ENCODE peak calls at places on chromosomes 4 and X, in five cellular contexts. One of them, this sample, is unnamed.

GRCh38 chrX:120282697-120283096 is 28.6 kb downstream of the TMEM255A start:
- DNase-seq in NCI-H1694 treated with DMSO at 0.1 percent for 48 hours: no peak
- DNase-seq in HT1080: no peak
- DNase-seq in activated T-cell treated with anti-CD3 and anti-CD28 coated beads, Interleukin-2, amount 50 U/mL, for 24 hours: no peak
- DNase-seq in cardiac muscle cell: no peak
- DNase-seq in this sample: no peak

GRCh38 chr4:186643501-186644315 is 79.9 kb downstream of the FAT1 start:
- DNase-seq in NCI-H1694 treated with DMSO at 0.1 percent for 48 hours: no peak
- DNase-seq in HT1080: peak; percentile 77
- DNase-seq in activated T-cell treated with anti-CD3 and anti-CD28 coated beads, Interleukin-2, amount 50 U/mL, for 24 hours: no peak
- DNase-seq in cardiac muscle cell: no peak
- DNase-seq in this sample: no peak

GRCh38 chrX:152886716-152887115 is 11.2 kb upstream of the ZNF185 start:
- DNase-seq in NCI-H1694 treated with DMSO at 0.1 percent for 48 hours: no peak
- DNase-seq in HT1080: no peak
- DNase-seq in activated T-cell treated with anti-CD3 and anti-CD28 coated beads, Interleukin-2, amount 50 U/mL, for 24 hours: no peak
- DNase-seq in cardiac muscle cell: no peak
- DNase-seq in this sample: no peak

GRCh38 chr4:15318621-15319348 is 109.0 kb upstream of the C1QTNF7 start:
- DNase-seq in NCI-H1694 treated with DMSO at 0.1 percent for 48 hours: no peak
- DNase-seq in HT1080: no peak
- DNase-seq in activated T-cell treated with anti-CD3 and anti-CD28 coated beads, Interleukin-2, amount 50 U/mL, for 24 hours: no peak
- DNase-seq in cardiac muscle cell: no peak
- DNase-seq in this sample: no peak

GRCh38 chrX:13377537-13377936 is 57.7 kb upstream of the ATXN3L start:
- DNase-seq in NCI-H1694 treated with DMSO at 0.1 percent for 48 hours: peak; percentile 71
- DNase-seq in HT1080: no peak
- DNase-seq in activated T-cell treated with anti-CD3 and anti-CD28 coated beads, Interleukin-2, amount 50 U/mL, for 24 hours: no peak
- DNase-seq in cardiac muscle cell: no peak
- DNase-seq in this sample: no peak

GRCh38 chr4:145316961-145317360 is 136.6 kb upstream of the OTUD4 start:
- DNase-seq in NCI-H1694 treated with DMSO at 0.1 percent for 48 hours: no peak
- DNase-seq in HT1080: no peak
- DNase-seq in activated T-cell treated with anti-CD3 and anti-CD28 coated beads, Interleukin-2, amount 50 U/mL, for 24 hours: no peak
- DNase-seq in cardiac muscle cell: no peak
- DNase-seq in this sample: no peak

GRCh38 chrX:19747672-19748610 is 139.5 kb downstream of the SH3KBP1 start:
- DNase-seq in NCI-H1694 treated with DMSO at 0.1 percent for 48 hours: no peak
- DNase-seq in HT1080: no peak
- DNase-seq in activated T-cell treated with anti-CD3 and anti-CD28 coated beads, Interleukin-2, amount 50 U/mL, for 24 hours: peak; percentile 73
- DNase-seq in cardiac muscle cell: no peak
- DNase-seq in this sample: no peak

GRCh38 chrX:136909706-136910564 is 29.4 kb upstream of the RBMX start:
- DNase-seq in NCI-H1694 treated with DMSO at 0.1 percent for 48 hours: peak; percentile 80
- DNase-seq in HT1080: peak; percentile 93
- DNase-seq in activated T-cell treated with anti-CD3 and anti-CD28 coated beads, Interleukin-2, amount 50 U/mL, for 24 hours: peak; percentile 71
- DNase-seq in cardiac muscle cell: peak; percentile 78
- DNase-seq in this sample: peak; percentile 90

GRCh38 chr4:36476135-36476534 is 194.7 kb downstream of the DTHD1 start:
- DNase-seq in NCI-H1694 treated with DMSO at 0.1 percent for 48 hours: no peak
- DNase-seq in HT1080: no peak
- DNase-seq in activated T-cell treated with anti-CD3 and anti-CD28 coated beads, Interleukin-2, amount 50 U/mL, for 24 hours: no peak
- DNase-seq in cardiac muscle cell: no peak
- DNase-seq in this sample: no peak

GRCh38 chr4:5912614-5913019 is 19.7 kb upstream of the CRMP1 start:
- DNase-seq in NCI-H1694 treated with DMSO at 0.1 percent for 48 hours: peak; percentile 96
- DNase-seq in HT1080: peak; percentile 11
- DNase-seq in activated T-cell treated with anti-CD3 and anti-CD28 coated beads, Interleukin-2, amount 50 U/mL, for 24 hours: no peak
- DNase-seq in cardiac muscle cell: no peak
- DNase-seq in this sample: no peak

GRCh38 chrX:141467442-141467841 is 117.1 kb downstream of the SPANXA1 start:
- DNase-seq in NCI-H1694 treated with DMSO at 0.1 percent for 48 hours: no peak
- DNase-seq in HT1080: peak; percentile 1
- DNase-seq in activated T-cell treated with anti-CD3 and anti-CD28 coated beads, Interleukin-2, amount 50 U/mL, for 24 hours: no peak
- DNase-seq in cardiac muscle cell: peak; percentile 1
- DNase-seq in this sample: no peak

GRCh38 chrX:127649011-127649410 is 403.2 kb downstream of the ACTRT1 start:
- DNase-seq in NCI-H1694 treated with DMSO at 0.1 percent for 48 hours: no peak
- DNase-seq in HT1080: no peak
- DNase-seq in activated T-cell treated with anti-CD3 and anti-CD28 coated beads, Interleukin-2, amount 50 U/mL, for 24 hours: no peak
- DNase-seq in cardiac muscle cell: no peak
- DNase-seq in this sample: no peak

GRCh38 chrX:39261446-39262147 is 460.3 kb downstream of the MID1IP1 start:
- DNase-seq in NCI-H1694 treated with DMSO at 0.1 percent for 48 hours: peak; percentile 56
- DNase-seq in HT1080: peak; percentile 23
- DNase-seq in activated T-cell treated with anti-CD3 and anti-CD28 coated beads, Interleukin-2, amount 50 U/mL, for 24 hours: no peak
- DNase-seq in cardiac muscle cell: peak; percentile 68
- DNase-seq in this sample: no peak

GRCh38 chr4:68373513-68373912 is 23.6 kb upstream of the YTHDC1 start:
- DNase-seq in NCI-H1694 treated with DMSO at 0.1 percent for 48 hours: no peak
- DNase-seq in HT1080: no peak
- DNase-seq in activated T-cell treated with anti-CD3 and anti-CD28 coated beads, Interleukin-2, amount 50 U/mL, for 24 hours: peak; percentile 75
- DNase-seq in cardiac muscle cell: peak; percentile 89
- DNase-seq in this sample: no peak

GRCh38 chr4:170420255-170420693 is 330.5 kb upstream of the AADAT start:
- DNase-seq in NCI-H1694 treated with DMSO at 0.1 percent for 48 hours: no peak
- DNase-seq in HT1080: no peak
- DNase-seq in activated T-cell treated with anti-CD3 and anti-CD28 coated beads, Interleukin-2, amount 50 U/mL, for 24 hours: no peak
- DNase-seq in cardiac muscle cell: no peak
- DNase-seq in this sample: no peak

GRCh38 chr4:121464854-121465253 is 84.0 kb upstream of the QRFPR start:
- DNase-seq in NCI-H1694 treated with DMSO at 0.1 percent for 48 hours: no peak
- DNase-seq in HT1080: no peak
- DNase-seq in activated T-cell treated with anti-CD3 and anti-CD28 coated beads, Interleukin-2, amount 50 U/mL, for 24 hours: no peak
- DNase-seq in cardiac muscle cell: no peak
- DNase-seq in this sample: no peak

GRCh38 chr4:85005865-85006377 is 39.4 kb upstream of the WDFY3 start:
- DNase-seq in NCI-H1694 treated with DMSO at 0.1 percent for 48 hours: no peak
- DNase-seq in HT1080: peak; percentile 86
- DNase-seq in activated T-cell treated with anti-CD3 and anti-CD28 coated beads, Interleukin-2, amount 50 U/mL, for 24 hours: no peak
- DNase-seq in cardiac muscle cell: no peak
- DNase-seq in this sample: no peak

GRCh38 chrX:72659726-72660125 is 54.4 kb downstream of the PHKA1 start:
- DNase-seq in NCI-H1694 treated with DMSO at 0.1 percent for 48 hours: no peak
- DNase-seq in HT1080: no peak
- DNase-seq in activated T-cell treated with anti-CD3 and anti-CD28 coated beads, Interleukin-2, amount 50 U/mL, for 24 hours: no peak
- DNase-seq in cardiac muscle cell: no peak
- DNase-seq in this sample: no peak

GRCh38 chr4:139795915-139796314 is 130.3 kb downstream of the MGST2 start:
- DNase-seq in NCI-H1694 treated with DMSO at 0.1 percent for 48 hours: no peak
- DNase-seq in HT1080: no peak
- DNase-seq in activated T-cell treated with anti-CD3 and anti-CD28 coated beads, Interleukin-2, amount 50 U/mL, for 24 hours: no peak
- DNase-seq in cardiac muscle cell: no peak
- DNase-seq in this sample: no peak

GRCh38 chr4:150849016-150849415 is 166.1 kb downstream of the LRBA start:
- DNase-seq in NCI-H1694 treated with DMSO at 0.1 percent for 48 hours: no peak
- DNase-seq in HT1080: peak; percentile 55
- DNase-seq in activated T-cell treated with anti-CD3 and anti-CD28 coated beads, Interleukin-2, amount 50 U/mL, for 24 hours: no peak
- DNase-seq in cardiac muscle cell: no peak
- DNase-seq in this sample: no peak

GRCh38 chr4:75229783-75230570 is 284.2 kb downstream of the RCHY1 start:
- DNase-seq in NCI-H1694 treated with DMSO at 0.1 percent for 48 hours: no peak
- DNase-seq in HT1080: no peak
- DNase-seq in activated T-cell treated with anti-CD3 and anti-CD28 coated beads, Interleukin-2, amount 50 U/mL, for 24 hours: no peak
- DNase-seq in cardiac muscle cell: no peak
- DNase-seq in this sample: no peak

GRCh38 chr4:128639586-128640270 is 169.8 kb upstream of the JADE1 start:
- DNase-seq in NCI-H1694 treated with DMSO at 0.1 percent for 48 hours: no peak
- DNase-seq in HT1080: no peak
- DNase-seq in activated T-cell treated with anti-CD3 and anti-CD28 coated beads, Interleukin-2, amount 50 U/mL, for 24 hours: no peak
- DNase-seq in cardiac muscle cell: no peak
- DNase-seq in this sample: no peak

GRCh38 chrX:43870758-43871419 is 11.4 kb downstream of the MAOB start:
- DNase-seq in NCI-H1694 treated with DMSO at 0.1 percent for 48 hours: no peak
- DNase-seq in HT1080: no peak
- DNase-seq in activated T-cell treated with anti-CD3 and anti-CD28 coated beads, Interleukin-2, amount 50 U/mL, for 24 hours: no peak
- DNase-seq in cardiac muscle cell: peak; percentile 64
- DNase-seq in this sample: no peak

GRCh38 chrX:149704664-149705063 is 7.2 kb upstream of the MAGEA11 start:
- DNase-seq in NCI-H1694 treated with DMSO at 0.1 percent for 48 hours: no peak
- DNase-seq in HT1080: no peak
- DNase-seq in activated T-cell treated with anti-CD3 and anti-CD28 coated beads, Interleukin-2, amount 50 U/mL, for 24 hours: no peak
- DNase-seq in cardiac muscle cell: no peak
- DNase-seq in this sample: no peak